ENCODE peak calls at places on chromosomes 16 and 17, in five cellular contexts. One of them, this sample, is unnamed.
A peak's percentile ranks its signal among the peaks of the same experiment; 100 is the strongest.

GRCh38 chr17:15377608-15378007 is 36.2 kb upstream of the TEKT3 start:
- DNase-seq in kidney: no peak
- DNase-seq in fibroblast of lung: peak; percentile 35
- DNase-seq in HCT116: peak; percentile 10
- DNase-seq in HFFc6: peak; percentile 73
- DNase-seq in this sample: peak; percentile 68

GRCh38 chr17:7476474-7476873 is 3.0 kb downstream of the ZBTB4 start:
- DNase-seq in kidney: peak; percentile 12
- DNase-seq in fibroblast of lung: no peak
- DNase-seq in HCT116: no peak
- DNase-seq in HFFc6: peak; percentile 57
- DNase-seq in this sample: no peak

GRCh38 chr16:27239026-27239425 is 29.5 kb downstream of the NSMCE1 start:
- DNase-seq in kidney: peak; percentile 40
- DNase-seq in fibroblast of lung: no peak
- DNase-seq in HCT116: no peak
- DNase-seq in HFFc6: no peak
- DNase-seq in this sample: no peak

GRCh38 chr17:19311421-19312215 is 50.9 kb downstream of the B9D1 start:
- DNase-seq in kidney: no peak
- DNase-seq in fibroblast of lung: no peak
- DNase-seq in HCT116: no peak
- DNase-seq in HFFc6: peak; percentile 41
- DNase-seq in this sample: no peak

GRCh38 chr17:30600062-30600829 is 123.0 kb downstream of the GOSR1 start:
- DNase-seq in kidney: peak; percentile 94
- DNase-seq in fibroblast of lung: peak; percentile 73
- DNase-seq in HCT116: peak; percentile 59
- DNase-seq in HFFc6: peak; percentile 62
- DNase-seq in this sample: peak; percentile 50

GRCh38 chr17:7080445-7081041 is 492 bp upstream of the CLEC10A start:
- DNase-seq in kidney: no peak
- DNase-seq in fibroblast of lung: no peak
- DNase-seq in HCT116: no peak
- DNase-seq in HFFc6: no peak
- DNase-seq in this sample: no peak

GRCh38 chr16:87395181-87395842 is 3.2 kb downstream of the MAP1LC3B start:
- DNase-seq in kidney: no peak
- DNase-seq in fibroblast of lung: no peak
- DNase-seq in HCT116: no peak
- DNase-seq in HFFc6: no peak
- DNase-seq in this sample: no peak

GRCh38 chr17:64393000-64393402 is 2.3 kb upstream of the PECAM1 start:
- DNase-seq in kidney: peak; percentile 38
- DNase-seq in fibroblast of lung: no peak
- DNase-seq in HCT116: no peak
- DNase-seq in HFFc6: no peak
- DNase-seq in this sample: no peak

GRCh38 chr17:82257473-82257872 is 16.0 kb downstream of the CSNK1D start:
- DNase-seq in kidney: no peak
- DNase-seq in fibroblast of lung: no peak
- DNase-seq in HCT116: no peak
- DNase-seq in HFFc6: no peak
- DNase-seq in this sample: no peak

GRCh38 chr17:77164483-77165030 is 23.8 kb downstream of the SEC14L1 start:
- DNase-seq in kidney: no peak
- DNase-seq in fibroblast of lung: no peak
- DNase-seq in HCT116: no peak
- DNase-seq in HFFc6: no peak
- DNase-seq in this sample: no peak

GRCh38 chr16:23949630-23950290 is 114.0 kb downstream of the PRKCB start:
- DNase-seq in kidney: peak; percentile 80
- DNase-seq in fibroblast of lung: no peak
- DNase-seq in HCT116: no peak
- DNase-seq in HFFc6: no peak
- DNase-seq in this sample: no peak

GRCh38 chr17:59641799-59642484 is 22.2 kb downstream of the CLTC start:
- DNase-seq in kidney: no peak
- DNase-seq in fibroblast of lung: no peak
- DNase-seq in HCT116: no peak
- DNase-seq in HFFc6: no peak
- DNase-seq in this sample: no peak

GRCh38 chr17:53122966-53123365 is 699.8 kb upstream of the KIF2B start:
- DNase-seq in kidney: no peak
- DNase-seq in fibroblast of lung: no peak
- DNase-seq in HCT116: no peak
- DNase-seq in HFFc6: no peak
- DNase-seq in this sample: no peak

GRCh38 chr16:67092227-67092626 is 17.5 kb upstream of the PHAF1 start:
- DNase-seq in kidney: no peak
- DNase-seq in fibroblast of lung: no peak
- DNase-seq in HCT116: no peak
- DNase-seq in HFFc6: peak; percentile 95
- DNase-seq in this sample: no peak

GRCh38 chr16:81632392-81633146 is 146.5 kb upstream of the PLCG2 start:
- DNase-seq in kidney: peak; percentile 61
- DNase-seq in fibroblast of lung: peak; percentile 89
- DNase-seq in HCT116: peak; percentile 93
- DNase-seq in HFFc6: peak; percentile 84
- DNase-seq in this sample: no peak

GRCh38 chr17:17736205-17737183 is 55.2 kb downstream of the RAI1 start:
- DNase-seq in kidney: no peak
- DNase-seq in fibroblast of lung: no peak
- DNase-seq in HCT116: no peak
- DNase-seq in HFFc6: no peak
- DNase-seq in this sample: no peak

GRCh38 chr17:330993-331701 is 21.5 kb downstream of the RPH3AL start:
- DNase-seq in kidney: peak; percentile 86
- DNase-seq in fibroblast of lung: no peak
- DNase-seq in HCT116: no peak
- DNase-seq in HFFc6: no peak
- DNase-seq in this sample: no peak

GRCh38 chr16:3793161-3793576 is 75.8 kb upstream of the TRAP1 start:
- DNase-seq in kidney: no peak
- DNase-seq in fibroblast of lung: peak; percentile 57
- DNase-seq in HCT116: no peak
- DNase-seq in HFFc6: no peak
- DNase-seq in this sample: no peak

GRCh38 chr17:30379303-30380105 is 777 bp downstream of the CPD start:
- DNase-seq in kidney: peak; percentile 84
- DNase-seq in fibroblast of lung: no peak
- DNase-seq in HCT116: no peak
- DNase-seq in HFFc6: no peak
- DNase-seq in this sample: no peak

GRCh38 chr16:72942021-72942420 is 105.9 kb downstream of the ZFHX3 start:
- DNase-seq in kidney: no peak
- DNase-seq in fibroblast of lung: no peak
- DNase-seq in HCT116: no peak
- DNase-seq in HFFc6: no peak
- DNase-seq in this sample: no peak

GRCh38 chr16:26665166-26665939 is 401.4 kb upstream of the C16orf82 start:
- DNase-seq in kidney: no peak
- DNase-seq in fibroblast of lung: no peak
- DNase-seq in HCT116: no peak
- DNase-seq in HFFc6: no peak
- DNase-seq in this sample: no peak

GRCh38 chr16:11429823-11430222 is 84.6 kb downstream of the RMI2 start:
- DNase-seq in kidney: no peak
- DNase-seq in fibroblast of lung: no peak
- DNase-seq in HCT116: no peak
- DNase-seq in HFFc6: no peak
- DNase-seq in this sample: no peak

GRCh38 chr17:48374650-48375230 is 55.3 kb downstream of the SKAP1 start:
- DNase-seq in kidney: no peak
- DNase-seq in fibroblast of lung: no peak
- DNase-seq in HCT116: peak; percentile 63
- DNase-seq in HFFc6: peak; percentile 1
- DNase-seq in this sample: no peak

GRCh38 chr16:81841709-81842108 is 62.6 kb downstream of the PLCG2 start:
- DNase-seq in kidney: no peak
- DNase-seq in fibroblast of lung: no peak
- DNase-seq in HCT116: no peak
- DNase-seq in HFFc6: no peak
- DNase-seq in this sample: no peak

GRCh38 chr17:1783834-1784611 is 22.2 kb downstream of the SERPINF1 start:
- DNase-seq in kidney: peak; percentile 83
- DNase-seq in fibroblast of lung: peak; percentile 98
- DNase-seq in HCT116: peak; percentile 6
- DNase-seq in HFFc6: peak; percentile 39
- DNase-seq in this sample: no peak

GRCh38 chr17:49214665-49215360 is 4.3 kb downstream of the ABI3 start:
- DNase-seq in kidney: no peak
- DNase-seq in fibroblast of lung: no peak
- DNase-seq in HCT116: no peak
- DNase-seq in HFFc6: no peak
- DNase-seq in this sample: peak; percentile 85

GRCh38 chr17:4110152-4110551 is 32.7 kb downstream of the ZZEF1 start:
- DNase-seq in kidney: no peak
- DNase-seq in fibroblast of lung: peak; percentile 77
- DNase-seq in HCT116: no peak
- DNase-seq in HFFc6: peak; percentile 37
- DNase-seq in this sample: peak; percentile 37

GRCh38 chr16:54648575-54648974 is 282.1 kb upstream of the IRX5 start:
- DNase-seq in kidney: no peak
- DNase-seq in fibroblast of lung: no peak
- DNase-seq in HCT116: no peak
- DNase-seq in HFFc6: no peak
- DNase-seq in this sample: no peak

GRCh38 chr17:15920758-15921239 is 24.1 kb upstream of the ADORA2B start:
- DNase-seq in kidney: peak; percentile 36
- DNase-seq in fibroblast of lung: peak; percentile 91
- DNase-seq in HCT116: peak; percentile 60
- DNase-seq in HFFc6: peak; percentile 96
- DNase-seq in this sample: no peak

GRCh38 chr16:75027520-75028300 is 28.9 kb downstream of the ZNRF1 start:
- DNase-seq in kidney: no peak
- DNase-seq in fibroblast of lung: no peak
- DNase-seq in HCT116: no peak
- DNase-seq in HFFc6: no peak
- DNase-seq in this sample: no peak

GRCh38 chr17:44608732-44609435 is 47.4 kb upstream of the MEIOC start:
- DNase-seq in kidney: peak; percentile 39
- DNase-seq in fibroblast of lung: no peak
- DNase-seq in HCT116: no peak
- DNase-seq in HFFc6: no peak
- DNase-seq in this sample: no peak

GRCh38 chr17:66755101-66755943 is 79.6 kb upstream of the CACNG5 start:
- DNase-seq in kidney: no peak
- DNase-seq in fibroblast of lung: no peak
- DNase-seq in HCT116: peak; percentile 6
- DNase-seq in HFFc6: no peak
- DNase-seq in this sample: no peak

GRCh38 chr17:22268214-22268911 is 576.0 kb downstream of the KCNJ18 start:
- DNase-seq in kidney: no peak
- DNase-seq in fibroblast of lung: no peak
- DNase-seq in HCT116: no peak
- DNase-seq in HFFc6: no peak
- DNase-seq in this sample: no peak

GRCh38 chr16:15950167-15950854 is 895 bp downstream of the ABCC1 start:
- DNase-seq in kidney: no peak
- DNase-seq in fibroblast of lung: peak; percentile 47
- DNase-seq in HCT116: no peak
- DNase-seq in HFFc6: peak; percentile 33
- DNase-seq in this sample: peak; percentile 59

GRCh38 chr16:29925805-29926674 is at the start of gene KCTD13:
- DNase-seq in kidney: peak; percentile 95
- DNase-seq in fibroblast of lung: peak; percentile 79
- DNase-seq in HCT116: peak; percentile 48
- DNase-seq in HFFc6: peak; percentile 62
- DNase-seq in this sample: peak; percentile 42
- TF ChIP-seq CTCF in kidney: no peak
- TF ChIP-seq CTCF in fibroblast of lung: no peak
- TF ChIP-seq CTCF in HCT116: no peak
- TF ChIP-seq CTCF in HFFc6: no peak
- TF ChIP-seq CTCF in this sample: no peak

DNA sequence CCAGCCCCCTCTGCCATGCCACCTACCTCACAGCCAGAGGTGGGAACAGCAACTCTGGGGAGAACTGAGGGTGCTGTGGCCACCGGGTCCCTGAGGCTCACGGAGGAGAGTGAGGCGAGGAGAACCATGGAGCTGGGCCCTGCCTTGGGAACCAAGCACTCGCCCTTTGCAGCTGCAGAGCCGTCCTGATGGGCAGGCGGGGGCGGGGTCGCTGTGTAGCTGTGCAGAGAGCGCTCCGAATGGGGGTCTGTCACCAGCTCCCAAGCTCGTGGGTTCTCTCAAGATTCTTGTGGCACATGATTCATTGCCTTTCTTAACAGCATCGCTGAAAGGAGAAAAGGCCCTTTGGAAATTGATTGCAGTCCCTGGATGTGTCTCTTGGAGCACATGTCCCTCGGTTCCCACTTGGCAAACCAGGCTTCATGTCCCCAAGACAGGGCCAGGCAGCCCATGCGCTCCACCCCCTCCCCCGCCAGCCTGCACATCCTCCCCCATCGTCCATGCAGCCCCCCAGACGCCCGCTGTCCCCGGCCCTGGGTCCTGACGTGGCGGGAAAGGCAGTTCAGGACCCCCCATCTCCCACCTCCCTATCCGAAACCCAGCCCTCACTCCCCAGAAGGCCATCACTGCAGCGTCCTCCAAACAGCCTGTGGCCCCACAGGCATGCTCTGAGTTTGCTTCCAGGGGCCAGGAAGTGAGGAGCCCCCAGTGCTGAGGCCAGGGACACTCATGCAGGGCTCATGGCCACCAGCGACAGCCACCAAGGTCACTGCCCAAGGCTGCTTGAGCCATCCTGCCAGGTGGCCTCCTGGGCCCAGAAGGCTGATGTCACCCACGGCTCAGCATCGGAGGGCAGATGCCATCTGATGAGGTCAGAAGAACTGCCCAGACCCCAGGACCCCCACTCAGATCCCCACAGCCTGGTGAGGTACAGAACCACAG is 20.6 kb upstream of the CHMP6 start:
- DNase-seq in kidney: no peak
- DNase-seq in fibroblast of lung: no peak
- DNase-seq in HCT116: no peak
- DNase-seq in HFFc6: no peak
- DNase-seq in this sample: no peak
- TF ChIP-seq CTCF in kidney: no peak
- TF ChIP-seq CTCF in fibroblast of lung: no peak
- TF ChIP-seq CTCF in HCT116: no peak
- TF ChIP-seq CTCF in HFFc6: no peak
- TF ChIP-seq CTCF in this sample: no peak

DNA sequence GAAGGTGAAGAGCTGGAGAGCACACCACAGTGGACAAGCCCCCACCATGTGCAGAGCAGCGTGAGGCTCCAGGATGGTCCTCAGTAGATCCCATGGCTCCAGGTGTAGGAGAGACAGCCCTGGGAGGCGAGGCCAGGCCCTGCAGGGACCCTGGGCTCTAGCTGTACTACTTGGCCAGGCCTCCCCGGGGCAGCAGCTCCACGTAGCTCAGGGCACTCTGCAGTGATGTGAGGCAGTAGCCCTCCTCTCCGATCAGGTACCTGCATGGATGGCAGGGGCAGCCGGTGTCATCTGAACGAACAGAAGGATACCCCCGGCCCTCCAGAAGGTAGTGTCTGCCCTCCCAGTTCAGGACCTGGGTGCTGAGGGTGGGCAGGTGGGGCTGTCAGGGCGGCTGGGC is 6.2 kb upstream of the SPATA2L start:
- DNase-seq in kidney: no peak
- DNase-seq in fibroblast of lung: no peak
- DNase-seq in HCT116: no peak
- DNase-seq in HFFc6: no peak
- DNase-seq in this sample: no peak
- TF ChIP-seq CTCF in kidney: no peak
- TF ChIP-seq CTCF in fibroblast of lung: no peak
- TF ChIP-seq CTCF in HCT116: no peak
- TF ChIP-seq CTCF in HFFc6: no peak
- TF ChIP-seq CTCF in this sample: no peak

GRCh38 chr16:401468-402348 is at the start of gene DECR2:
- DNase-seq in kidney: peak; percentile 98
- DNase-seq in fibroblast of lung: peak; percentile 91
- DNase-seq in HCT116: no peak
- DNase-seq in HFFc6: peak; percentile 79
- DNase-seq in this sample: no peak
- TF ChIP-seq CTCF in kidney: no peak
- TF ChIP-seq CTCF in fibroblast of lung: peak; percentile 32
- TF ChIP-seq CTCF in HCT116: no peak
- TF ChIP-seq CTCF in HFFc6: peak; percentile 73
- TF ChIP-seq CTCF in this sample: peak; percentile 42

This sample was measured in retinal pigment epithelial cell.